ENCODE peak calls at places on chromosome 5, in five cellular contexts. G is GM12878, Q is heart left ventricle, Z is uterus, X is NB4. A is an unnamed sample.

GRCh38 chr5:95822038-95822407 is 503 bp downstream of the GLRX start:
- DNase-seq in G (no peak), Q (peak), X (peak), Z (peak), A (peak)

GRCh38 chr5:178201927-178202235 is 2.5 kb upstream of the HNRNPAB start:
- DNase-seq in Q (no peak), X (peak), Z (no peak), G (no peak), A (no peak)

GRCh38 chr5:37938086-37938852 is 98.4 kb upstream of the GDNF start:
- DNase-seq in Q (no peak), G (no peak), X (no peak), Z (no peak), A (no peak)

GRCh38 chr5:175466700-175467318 is 11.6 kb upstream of the SFXN1 start:
- DNase-seq in X (no peak), G (no peak), Z (peak), Q (no peak), A (no peak)

GRCh38 chr5:160467555-160468418 is 46.1 kb downstream of the PTTG1 start:
- DNase-seq in X (peak), Q (peak), G (peak), Z (peak), A (peak)

GRCh38 chr5:137036630-137037029 is 462.5 kb downstream of the SPOCK1 start:
- DNase-seq in Q (no peak), G (no peak), X (no peak), Z (no peak), A (no peak)

GRCh38 chr5:62284946-62285891 is 20.8 kb upstream of the KIF2A start:
- DNase-seq in Z (no peak), G (peak), X (no peak), Q (no peak), A (no peak)

GRCh38 chr5:140966293-140967225 is at the start of gene PCDHAC2:
- DNase-seq in Z (peak), X (no peak), Q (peak), G (no peak), A (peak)

GRCh38 chr5:64269164-64269563 is 103.5 kb downstream of the RNF180 start:
- DNase-seq in G (no peak), Q (no peak), X (peak), Z (no peak), A (no peak)

GRCh38 chr5:138454121-138454520 is 11.2 kb upstream of the EGR1 start:
- DNase-seq in G (no peak), Q (no peak), Z (no peak), X (no peak), A (no peak)

GRCh38 chr5:178383919-178384814 is 151.6 kb upstream of the PHYKPL start:
- DNase-seq in X (no peak), Z (no peak), G (no peak), Q (no peak), A (peak)

GRCh38 chr5:90056911-90057705 is 352.4 kb downstream of the CETN3 start:
- DNase-seq in Q (no peak), X (no peak), Z (no peak), G (no peak), A (no peak)

GRCh38 chr5:136004436-136004835 is 24.4 kb upstream of the TGFBI start:
- DNase-seq in Q (no peak), G (no peak), Z (no peak), X (no peak), A (no peak)

GRCh38 chr5:43120720-43121564 is at the start of gene ZNF131:
- DNase-seq in X (peak), Z (peak), Q (peak), G (peak), A (peak)
- TF ChIP-seq POLR2A in X (peak), Z (no peak), Q (no peak), G (peak), A (peak)

DNA sequence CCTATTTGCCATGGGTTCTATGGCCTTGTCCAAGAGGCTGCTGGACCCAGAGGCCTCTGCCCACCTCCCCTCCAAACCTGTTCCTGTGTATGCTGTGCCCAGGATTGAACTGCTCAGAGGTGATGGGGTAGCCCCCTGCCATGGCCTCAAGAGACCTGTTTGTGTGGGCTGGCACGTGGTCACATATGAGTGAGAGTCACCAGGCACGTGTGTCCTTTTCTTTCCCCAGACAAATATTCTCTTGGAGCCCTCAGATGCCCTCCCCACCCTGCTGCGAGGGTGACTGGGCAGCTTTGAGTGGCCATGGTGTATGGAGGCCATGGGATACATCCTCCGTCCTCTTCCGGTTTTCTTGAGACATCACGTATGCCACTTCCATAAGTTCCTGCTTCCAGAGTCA is 10.9 kb upstream of the TCOF1 start:
- DNase-seq in G (no peak), X (no peak), Q (no peak), Z (no peak), A (no peak)
- TF ChIP-seq POLR2A in G (no peak), X (no peak), Q (no peak), Z (no peak), A (no peak)

GRCh38 chr5:176994460-176995121 is 12.0 kb downstream of the UIMC1 start:
- DNase-seq in Z (no peak), G (peak), Q (peak), X (peak), A (no peak)
- TF ChIP-seq POLR2A in Z (no peak), G (no peak), Q (no peak), X (no peak), A (no peak)

GRCh38 chr5:43643750-43644149 is 40.8 kb downstream of the NNT start:
- DNase-seq in G (no peak), X (no peak), Q (no peak), Z (no peak), A (no peak)
- TF ChIP-seq POLR2A in G (no peak), X (no peak), Q (no peak), Z (no peak), A (no peak)

DNA sequence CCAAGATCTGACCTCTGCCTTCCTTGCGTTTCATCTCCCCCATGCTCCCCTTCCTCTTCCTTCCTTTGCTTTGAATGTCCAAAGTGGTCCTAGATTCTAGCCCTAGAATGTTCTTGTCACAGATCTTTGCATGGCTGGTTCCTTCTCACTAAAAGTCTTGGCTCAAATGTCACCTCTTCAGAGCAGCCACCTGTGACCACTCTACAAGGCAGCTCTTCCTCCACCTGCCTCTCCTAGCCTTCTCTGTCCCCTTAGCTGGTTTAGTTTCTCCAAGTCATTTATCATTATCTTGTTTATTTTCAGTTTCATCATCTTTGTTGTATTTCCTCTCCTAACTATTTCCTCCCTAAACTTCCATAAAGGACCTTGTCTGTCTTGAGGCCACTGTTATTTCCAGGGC is 7.1 kb upstream of the OCLN start:
- DNase-seq in G (no peak), Z (no peak), X (no peak), Q (no peak), A (peak)
- TF ChIP-seq POLR2A in G (no peak), Z (no peak), X (no peak), Q (no peak), A (no peak)

A was measured in thyroid gland.